ENCODE peak calls at places on chromosomes 11 and 22, in seven cellular contexts. E is hepatocyte, Q is HCT116, N is heart right ventricle, Y is pancreas, T is body of pancreas, L is left lung. R is an unnamed sample.

GRCh38 chr22:44546686-44547310 is 48.8 kb upstream of the RTL6 start:
- DNase-seq in Q (no peak), Y (no peak), L (peak; percentile 6), T (no peak), N (no peak), E (peak; percentile 2), R (no peak)

GRCh38 chr11:17314232-17314547 is 37.4 kb upstream of the NCR3LG1 start:
- DNase-seq in T (no peak), N (no peak), Q (no peak), E (peak; percentile 27), L (no peak), Y (no peak), R (peak; percentile 98)

GRCh38 chr11:113059548-113059947 is 98.3 kb downstream of the NCAM1 start:
- DNase-seq in Y (no peak), Q (no peak), T (no peak), L (no peak), N (no peak), E (no peak), R (no peak)

GRCh38 chr11:92596596-92597317 is 372.1 kb downstream of the FAT3 start:
- DNase-seq in Q (no peak), Y (no peak), L (no peak), T (no peak), E (no peak), N (no peak), R (peak; percentile 78)

GRCh38 chr22:24483966-24484545 is 11.1 kb upstream of the UPB1 start:
- DNase-seq in N (no peak), T (no peak), E (no peak), Y (no peak), Q (no peak), L (no peak), R (no peak)

GRCh38 chr11:104148074-104148473 is 15.9 kb downstream of the PDGFD start:
- DNase-seq in T (no peak), E (no peak), Y (no peak), Q (no peak), L (no peak), N (no peak), R (no peak)

GRCh38 chr11:72724851-72725730 is 27.1 kb downstream of the ARAP1 start:
- DNase-seq in Q (peak; percentile 71), E (peak; percentile 92), T (peak; percentile 80), Y (peak; percentile 61), L (no peak), N (peak; percentile 78), R (peak; percentile 67)

GRCh38 chr11:134958870-134959269 is 546.8 kb upstream of the B3GAT1 start:
- DNase-seq in L (no peak), Y (no peak), N (no peak), E (no peak), Q (no peak), T (no peak), R (no peak)

GRCh38 chr11:2270322-2271076 is at the start of gene ASCL2:
- DNase-seq in N (peak; percentile 3), E (peak; percentile 27), T (peak; percentile 12), Q (no peak), L (no peak), Y (no peak), R (peak; percentile 19)

GRCh38 chr22:26903030-26903856 is 245.9 kb downstream of the MIAT start:
- DNase-seq in E (peak; percentile 46), Y (no peak), L (no peak), N (no peak), Q (no peak), T (no peak), R (no peak)

GRCh38 chr22:36325163-36326031 is 62.4 kb downstream of the MYH9 start:
- DNase-seq in Y (no peak), N (peak; percentile 71), T (peak; percentile 57), Q (no peak), E (peak; percentile 44), L (peak; percentile 81), R (no peak)

GRCh38 chr22:39545310-39546063 is 12.9 kb upstream of the RPS19BP1 start:
- DNase-seq in E (peak; percentile 77), Y (no peak), L (no peak), Q (no peak), N (no peak), T (peak; percentile 52), R (no peak)

GRCh38 chr11:130449996-130450419 is 1.6 kb downstream of the ADAMTS15 start:
- DNase-seq in E (peak; percentile 85), N (peak; percentile 85), T (peak; percentile 41), L (peak; percentile 74), Q (no peak), Y (no peak), R (no peak)

GRCh38 chr11:119513141-119513805 is 90.3 kb upstream of the THY1 start:
- DNase-seq in L (no peak), Y (no peak), N (no peak), E (no peak), Q (no peak), T (no peak), R (no peak)

GRCh38 chr22:23047742-23048141 is 22.6 kb upstream of the GNAZ start:
- DNase-seq in Y (no peak), T (no peak), Q (no peak), L (no peak), N (no peak), E (no peak), R (no peak)

GRCh38 chr22:20581503-20582170 is 74.2 kb downstream of the MED15 start:
- DNase-seq in L (no peak), E (no peak), Y (no peak), N (no peak), T (no peak), Q (no peak), R (no peak)

GRCh38 chr11:33463059-33463458 is 205.9 kb downstream of the HIPK3 start:
- DNase-seq in L (no peak), E (no peak), T (no peak), N (no peak), Q (no peak), Y (no peak), R (no peak)

GRCh38 chr22:46511391-46512370 is 25.7 kb downstream of the CELSR1 start:
- DNase-seq in Y (no peak), N (no peak), L (no peak), T (no peak), Q (no peak), E (peak; percentile 3), R (no peak)

GRCh38 chr11:11960687-11961086 is 47.7 kb downstream of the DKK3 start:
- DNase-seq in Q (no peak), T (no peak), N (no peak), L (no peak), E (no peak), Y (no peak), R (no peak)

GRCh38 chr11:92697461-92698314 is 271.8 kb upstream of the MTNR1B start:
- DNase-seq in E (no peak), T (no peak), Y (no peak), L (no peak), N (no peak), Q (no peak), R (no peak)

GRCh38 chr11:112345708-112346107 is 85.0 kb upstream of the PLET1 start:
- DNase-seq in N (no peak), Y (no peak), Q (no peak), T (no peak), L (no peak), E (no peak), R (no peak)

DNA sequence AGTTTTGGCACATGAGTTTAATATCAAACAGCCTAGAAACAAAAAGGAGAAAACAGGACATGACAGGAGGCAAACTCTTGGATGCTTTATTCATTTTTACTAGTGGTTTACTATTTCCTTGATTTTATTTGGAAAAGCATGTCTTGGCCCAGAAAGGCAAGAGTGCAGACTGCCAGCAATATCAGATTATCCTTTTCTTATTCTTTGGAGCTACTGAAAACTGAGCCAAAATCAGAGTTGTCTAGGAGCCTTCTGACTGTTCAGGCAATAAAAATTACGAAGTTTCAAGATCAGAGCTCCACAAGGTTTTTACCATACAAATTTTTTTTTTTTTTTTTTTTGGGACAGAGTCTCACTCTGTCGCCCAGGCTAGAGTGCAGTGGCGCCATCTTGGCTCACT is 16.0 kb downstream of the CELF1 start:
- DNase-seq in Y (no peak), L (no peak), T (no peak), Q (no peak), E (no peak), N (no peak), R (no peak)
- TF ChIP-seq CTCF in Y (no peak), L (no peak), T (no peak), Q (no peak), E (no peak), N (no peak), R (no peak)

DNA sequence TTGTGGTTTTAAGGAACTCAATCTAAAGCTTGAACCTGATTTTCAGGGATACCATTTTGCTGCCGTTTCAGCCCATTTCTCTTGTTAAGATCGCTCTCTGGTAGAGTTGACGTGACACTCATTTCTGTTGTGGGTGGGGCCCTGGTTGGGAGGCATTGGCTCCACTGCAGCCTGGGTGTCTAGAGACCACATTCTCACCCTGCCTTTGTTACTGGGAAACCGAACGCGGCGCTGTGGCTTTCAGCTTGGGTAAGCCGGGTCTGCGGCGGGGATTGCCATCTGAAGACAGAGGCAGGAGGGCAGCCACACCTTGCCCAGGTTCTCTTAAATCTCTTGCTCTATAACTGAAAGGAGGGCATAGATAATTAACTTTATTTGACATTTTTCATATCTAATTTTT is 3.2 kb downstream of the EHF start:
- DNase-seq in Q (no peak), Y (no peak), E (no peak), L (no peak), T (peak; percentile 60), N (no peak), R (peak; percentile 63)
- H3K27ac ChIP-seq in Q (peak overlapping the region; percentile 39), Y (peak overlapping the region; percentile 95), E (no peak overlapping the region), L (no peak overlapping the region), T (peak overlapping the region; percentile 90), N (no peak overlapping the region), R (peak overlapping the region; percentile 53)

GRCh38 chr11:117752721-117753237 is 44.2 kb downstream of the DSCAML1 start:
- DNase-seq in Q (no peak), E (no peak), Y (no peak), T (no peak), L (no peak), N (no peak), R (no peak)
- H3K27me3 ChIP-seq in Q (peaks cover 38% of the 10 kb centered on the region), E (peaks cover 15% of the 10 kb centered on the region), Y (no peaks in the 10 kb centered on the region), T (no peaks in the 10 kb centered on the region), L (no peaks in the 10 kb centered on the region), N (no peaks in the 10 kb centered on the region), R (peaks cover 17% of the 10 kb centered on the region)

DNA sequence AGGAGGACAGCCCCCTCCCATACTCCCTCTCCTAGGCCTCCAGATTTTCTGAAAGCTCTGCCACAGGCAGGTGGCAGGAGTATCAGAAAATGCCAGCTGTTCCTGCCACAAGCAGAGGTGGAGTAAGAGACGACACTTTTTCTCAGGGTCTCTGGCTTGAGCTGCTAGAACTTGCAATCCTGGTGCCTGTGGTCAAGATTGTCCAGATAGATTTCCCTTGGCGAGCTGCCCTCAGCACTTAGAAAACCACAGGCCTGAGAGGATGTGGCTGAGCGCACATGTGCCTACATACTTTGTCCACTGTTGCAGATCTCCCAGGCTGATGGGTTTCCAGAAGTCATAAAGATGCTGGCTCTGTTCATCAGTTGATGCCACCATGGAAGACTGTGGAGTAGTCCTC is 65.7 kb upstream of the NAV2 start:
- DNase-seq in Q (no peak), E (no peak), N (no peak), T (no peak), L (peak; percentile 52), Y (no peak), R (no peak)
- TF ChIP-seq CTCF in Q (no peak), E (no peak), N (no peak), T (no peak), L (no peak), Y (no peak), R (no peak)